ENCODE peak calls at places on chromosome 20, in seven cellular contexts. L is body of pancreas, Q is tibial nerve, D is prostate gland, H is suprapubic skin, J is stomach, X is IMR-90. M is an unnamed sample. For H3K9me3, the result is how much of the 10 kb centered on the place peaks cover.

GRCh38 chr20:24612799-24613775 is 143.7 kb downstream of the SYNDIG1 start:
- DNase-seq in L (no peak), Q (no peak), D (no peak), H (no peak), J (no peak), X (peak), M (no peak)

GRCh38 chr20:5470943-5471342 is 154.2 kb upstream of the PROKR2 start:
- DNase-seq in L (no peak), Q (no peak), D (no peak), H (no peak), J (no peak), X (no peak), M (no peak)

GRCh38 chr20:41444821-41445220 is 78.2 kb upstream of the EMILIN3 start:
- DNase-seq in L (no peak), Q (no peak), D (no peak), H (no peak), J (no peak), X (no peak), M (no peak)

GRCh38 chr20:54716790-54717189 is 241.4 kb downstream of the DOK5 start:
- DNase-seq in L (no peak), Q (no peak), D (no peak), H (no peak), J (no peak), X (no peak), M (no peak)

GRCh38 chr20:22684072-22684762 is 99.8 kb upstream of the FOXA2 start:
- DNase-seq in L (peak), Q (peak), D (peak), H (no peak), J (peak), X (peak), M (peak)

GRCh38 chr20:63495771-63496403 is 3.0 kb downstream of the EEF1A2 start:
- DNase-seq in L (peak), Q (peak), D (peak), H (peak), J (peak), X (peak), M (no peak)

GRCh38 chr20:63020681-63021080 is 13.9 kb upstream of the BHLHE23 start:
- DNase-seq in L (no peak), Q (no peak), D (no peak), H (no peak), J (no peak), X (no peak), M (no peak)

GRCh38 chr20:40844285-40844684 is 155.2 kb upstream of the MAFB start:
- DNase-seq in L (no peak), Q (no peak), D (no peak), H (no peak), J (no peak), X (no peak), M (no peak)

GRCh38 chr20:6397115-6397514 is 274.3 kb upstream of the FERMT1 start:
- DNase-seq in L (no peak), Q (no peak), D (no peak), H (no peak), J (no peak), X (no peak), M (no peak)

GRCh38 chr20:10910535-10911239 is 236.9 kb upstream of the JAG1 start:
- DNase-seq in L (peak), Q (no peak), D (no peak), H (no peak), J (no peak), X (no peak), M (no peak)

GRCh38 chr20:10622657-10623418 is 51.0 kb downstream of the JAG1 start:
- DNase-seq in L (peak), Q (no peak), D (no peak), H (no peak), J (no peak), X (peak), M (no peak)

GRCh38 chr20:18087054-18087453 is 29.3 kb upstream of the OVOL2 start:
- DNase-seq in L (no peak), Q (no peak), D (no peak), H (no peak), J (no peak), X (no peak), M (no peak)

GRCh38 chr20:62428396-62429160 is 1.2 kb upstream of the RBBP8NL start:
- DNase-seq in L (no peak), Q (no peak), D (no peak), H (no peak), J (no peak), X (no peak), M (no peak)

GRCh38 chr20:45436732-45437485 is 21.0 kb downstream of the PIGT start:
- DNase-seq in L (peak), Q (peak), D (peak), H (peak), J (peak), X (peak), M (peak)

GRCh38 chr20:4521170-4521968 is 200.3 kb upstream of the PRND start:
- DNase-seq in L (no peak), Q (no peak), D (no peak), H (no peak), J (no peak), X (no peak), M (no peak)

GRCh38 chr20:1405801-1406200 is 12.9 kb upstream of the FKBP1A start:
- DNase-seq in L (no peak), Q (no peak), D (no peak), H (no peak), J (no peak), X (no peak), M (no peak)

GRCh38 chr20:1401431-1401907 is 8.6 kb upstream of the FKBP1A start:
- DNase-seq in L (no peak), Q (no peak), D (no peak), H (no peak), J (no peak), X (no peak), M (no peak)

GRCh38 chr20:1397710-1398109 is 4.9 kb upstream of the FKBP1A start:
- DNase-seq in L (no peak), Q (no peak), D (no peak), H (no peak), J (no peak), X (peak), M (no peak)

GRCh38 chr20:1403624-1404023 is 10.8 kb upstream of the FKBP1A start:
- DNase-seq in L (no peak), Q (no peak), D (no peak), H (no peak), J (no peak), X (no peak), M (no peak)

DNA sequence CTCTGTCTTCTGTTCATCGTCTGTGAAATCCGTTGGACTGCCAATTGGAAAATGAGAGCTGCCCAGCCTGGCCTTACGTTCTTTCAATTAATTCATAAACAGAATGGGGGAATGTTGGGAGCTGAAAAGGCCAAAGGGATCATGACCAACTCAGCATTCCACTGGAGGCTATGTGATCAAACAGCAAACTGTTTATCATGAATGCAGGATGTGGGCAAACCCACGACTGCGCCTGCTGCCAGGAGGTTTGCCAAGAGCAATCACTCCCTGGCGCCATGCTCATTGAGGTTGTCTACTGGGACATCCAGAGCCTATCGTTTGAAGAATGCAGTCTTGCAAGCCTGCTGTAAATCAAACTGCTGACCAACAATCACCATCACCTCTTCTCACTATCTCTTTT is 9.3 kb upstream of the FKBP1A start:
- DNase-seq in L (no peak), Q (no peak), D (no peak), H (no peak), J (no peak), X (peak), M (no peak)
- H3K9me3 ChIP-seq in L (under half), Q (under half), D (under half), H (under half), J (under half), X (under half), M (under half)

DNA sequence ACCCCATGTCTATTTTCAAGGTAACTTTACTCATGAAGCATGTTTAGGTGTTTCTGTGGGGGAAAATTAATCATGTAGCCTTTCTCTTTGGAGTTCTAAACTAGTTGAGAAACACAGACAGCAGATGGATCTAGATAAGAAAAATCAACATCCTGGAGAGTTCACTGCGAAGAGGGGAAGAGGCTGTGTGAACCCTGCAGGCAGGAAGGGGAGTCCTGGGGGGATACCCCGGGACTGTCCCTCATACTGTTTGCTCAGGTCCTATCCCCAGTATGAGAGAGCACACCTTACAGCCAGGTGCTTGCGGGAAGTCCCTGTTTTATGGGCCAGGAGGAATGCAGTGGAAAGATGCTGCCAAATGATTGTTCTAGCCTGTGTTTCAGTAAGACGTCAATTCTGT is 32.7 kb downstream of the CHMP4B start:
- DNase-seq in L (peak), Q (no peak), D (peak), H (no peak), J (no peak), X (no peak), M (no peak)
- H3K27ac ChIP-seq in L (peak), Q (no peak), D (no peak), H (no peak), J (no peak), X (no peak), M (no peak)

GRCh38 chr20:50312682-50313187 is 122.1 kb downstream of the CEBPB start:
- DNase-seq in L (peak), Q (peak), D (peak), H (peak), J (peak), X (peak), M (peak)

GRCh38 chr20:50313827-50314226 is 123.2 kb downstream of the CEBPB start:
- DNase-seq in L (no peak), Q (no peak), D (peak), H (no peak), J (no peak), X (no peak), M (no peak)

GRCh38 chr20:50314936-50315335 is 124.3 kb downstream of the CEBPB start:
- DNase-seq in L (no peak), Q (no peak), D (no peak), H (no peak), J (no peak), X (no peak), M (no peak)

GRCh38 chr20:50313223-50313820 is 122.7 kb downstream of the CEBPB start:
- DNase-seq in L (peak), Q (no peak), D (no peak), H (no peak), J (no peak), X (peak), M (no peak)

DNA sequence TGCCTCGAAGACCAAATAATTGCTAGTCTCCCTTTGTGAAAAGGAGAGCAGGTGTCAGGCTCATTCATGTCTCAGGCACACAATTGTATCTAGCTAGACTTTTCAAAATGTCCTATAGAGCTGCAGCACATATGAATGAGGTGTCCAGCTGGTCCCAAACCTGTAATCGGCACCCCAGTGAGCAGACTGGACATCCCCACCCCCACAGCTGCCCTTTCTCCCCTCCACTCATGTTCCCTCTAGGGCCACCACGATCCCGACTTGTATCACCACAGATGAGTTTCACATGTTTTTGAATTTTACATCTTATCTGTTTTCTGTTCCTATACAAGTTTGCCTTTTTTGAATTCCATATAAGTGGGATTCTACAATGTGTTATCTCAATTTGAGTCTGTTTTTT is 123.7 kb downstream of the CEBPB start:
- DNase-seq in L (no peak), Q (no peak), D (no peak), H (no peak), J (no peak), X (no peak), M (no peak)
- TF ChIP-seq POLR2A in L (no peak), Q (no peak), D (no peak), H (no peak), J (no peak), X (no peak), M (no peak)

DNA sequence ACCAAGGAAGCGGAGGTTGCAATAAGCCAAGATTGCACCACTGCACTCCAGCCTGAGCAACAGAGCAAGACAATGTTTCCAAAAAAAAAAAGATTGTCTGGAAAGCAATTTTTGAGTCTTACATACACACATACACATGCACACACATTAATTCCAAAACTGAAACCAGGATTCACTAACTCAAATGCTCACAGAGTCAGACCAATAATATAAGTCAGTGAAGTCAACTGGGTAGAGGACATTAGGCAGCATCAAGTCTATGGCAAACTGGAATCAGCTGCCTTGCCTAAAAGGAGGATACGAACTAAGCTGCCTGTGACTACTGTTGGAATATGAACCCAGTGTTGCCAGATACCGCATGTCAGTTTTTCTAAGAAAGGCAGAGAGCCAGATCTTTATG is 15.7 kb downstream of the REM1 start:
- DNase-seq in L (no peak), Q (no peak), D (no peak), H (no peak), J (no peak), X (no peak), M (no peak)
- H3K9me3 ChIP-seq in L (under half), Q (under half), D (under half), H (under half), J (under half), X (under half), M (under half)

GRCh38 chr20:9287062-9287461 is 218.2 kb downstream of the PLCB4 start:
- DNase-seq in L (no peak), Q (no peak), D (no peak), H (no peak), J (no peak), X (no peak), M (no peak)
- H3K27ac ChIP-seq in L (no peak), Q (no peak), D (no peak), H (no peak), J (no peak), X (no peak), M (no peak)